ENCODE peak calls at places on chromosomes 16 and 17, in eight cellular contexts. B is HCT116, Q is sigmoid colon, L is ovary, K is endothelial cell of umbilical vein, I is heart left ventricle, T is stomach, G is esophagus squamous epithelium. V is an unnamed sample.

GRCh38 chr17:34220776-34221390 is 34.2 kb upstream of the CCL2 start:
- DNase-seq in B (no peak), Q (no peak), L (no peak), K (no peak), I (no peak), T (no peak), G (no peak), V (no peak)

GRCh38 chr17:13283606-13284005 is 265.8 kb upstream of the ELAC2 start:
- DNase-seq in B (no peak), Q (no peak), L (no peak), K (no peak), I (no peak), T (no peak), G (no peak), V (no peak)

GRCh38 chr17:45139533-45139920 is 4.0 kb downstream of the ACBD4 start:
- DNase-seq in B (no peak), Q (no peak), L (no peak), K (no peak), I (no peak), T (no peak), G (no peak), V (no peak)

GRCh38 chr17:69733171-69734014 is 318.9 kb downstream of the MAP2K6 start:
- DNase-seq in B (no peak), Q (no peak), L (no peak), K (peak; percentile 67), I (peak; percentile 26), T (no peak), G (no peak), V (no peak)

GRCh38 chr16:89920723-89921122 is 2.1 kb downstream of the MC1R start:
- DNase-seq in B (no peak), Q (no peak), L (no peak), K (no peak), I (no peak), T (no peak), G (no peak), V (no peak)

GRCh38 chr16:82864332-82865040 is 237.7 kb downstream of the CDH13 start:
- DNase-seq in B (no peak), Q (no peak), L (no peak), K (no peak), I (no peak), T (no peak), G (no peak), V (no peak)

GRCh38 chr17:32586666-32587065 is 99.9 kb downstream of the CDK5R1 start:
- DNase-seq in B (no peak), Q (no peak), L (no peak), K (no peak), I (no peak), T (no peak), G (no peak), V (no peak)

GRCh38 chr17:49316889-49317288 is 45.2 kb downstream of the ZNF652 start:
- DNase-seq in B (no peak), Q (no peak), L (no peak), K (no peak), I (no peak), T (no peak), G (no peak), V (no peak)

GRCh38 chr16:12896562-12896961 is 4.8 kb upstream of the SHISA9 start:
- DNase-seq in B (peak; percentile 32), Q (no peak), L (no peak), K (peak; percentile 18), I (no peak), T (no peak), G (no peak), V (peak; percentile 35)

GRCh38 chr17:38883592-38884526 is 14.0 kb downstream of the LASP1 start:
- DNase-seq in B (no peak), Q (no peak), L (no peak), K (no peak), I (no peak), T (no peak), G (no peak), V (no peak)

GRCh38 chr16:73956592-73957495 is 339.8 kb upstream of the PSMD7 start:
- DNase-seq in B (peak; percentile 32), Q (peak; percentile 73), L (peak; percentile 16), K (peak; percentile 53), I (peak; percentile 48), T (peak; percentile 54), G (no peak), V (peak; percentile 58)

GRCh38 chr16:81494434-81494806 is 49.8 kb downstream of the CMIP start:
- DNase-seq in B (no peak), Q (no peak), L (no peak), K (no peak), I (peak; percentile 6), T (no peak), G (no peak), V (no peak)

GRCh38 chr17:17830269-17830567 is 6.6 kb downstream of the SREBF1 start:
- DNase-seq in B (no peak), Q (no peak), L (no peak), K (no peak), I (no peak), T (no peak), G (no peak), V (no peak)

GRCh38 chr16:23629516-23629915 is 11.6 kb downstream of the PALB2 start:
- DNase-seq in B (no peak), Q (no peak), L (no peak), K (no peak), I (no peak), T (no peak), G (no peak), V (no peak)

GRCh38 chr16:80948886-80949502 is 57.7 kb downstream of the CMC2 start:
- DNase-seq in B (peak; percentile 31), Q (no peak), L (no peak), K (peak; percentile 73), I (peak; percentile 51), T (no peak), G (no peak), V (peak; percentile 39)

GRCh38 chr17:27756467-27757371 is 43.6 kb downstream of the NOS2 start:
- DNase-seq in B (peak; percentile 23), Q (no peak), L (no peak), K (peak; percentile 52), I (peak; percentile 38), T (peak; percentile 69), G (no peak), V (peak; percentile 66)

GRCh38 chr17:5055543-5055942 is 20.3 kb upstream of the SLC52A1 start:
- DNase-seq in B (no peak), Q (no peak), L (no peak), K (no peak), I (no peak), T (no peak), G (no peak), V (no peak)

GRCh38 chr16:67675999-67676398 is 9.4 kb downstream of the C16orf86 start:
- DNase-seq in B (no peak), Q (no peak), L (no peak), K (no peak), I (no peak), T (no peak), G (no peak), V (no peak)

GRCh38 chr17:27958708-27959381 is 65.7 kb upstream of the LYRM9 start:
- DNase-seq in B (no peak), Q (no peak), L (no peak), K (no peak), I (no peak), T (no peak), G (no peak), V (no peak)

GRCh38 chr17:3796822-3797170 is 4.2 kb downstream of the ITGAE start:
- DNase-seq in B (no peak), Q (no peak), L (no peak), K (no peak), I (no peak), T (no peak), G (no peak), V (no peak)

GRCh38 chr17:29583324-29584248 is 5.9 kb downstream of the GIT1 start:
- DNase-seq in B (no peak), Q (no peak), L (no peak), K (no peak), I (peak; percentile 26), T (no peak), G (no peak), V (no peak)

GRCh38 chr17:40323731-40324650 is 15.0 kb downstream of the RARA start:
- DNase-seq in B (no peak), Q (peak; percentile 83), L (no peak), K (peak; percentile 79), I (peak; percentile 89), T (no peak), G (no peak), V (peak; percentile 80)
- TF ChIP-seq POLR2A in B (no peak), Q (no peak), L (no peak), K (no peak), I (no peak), T (no peak), G (no peak), V (no peak)

GRCh38 chr16:70661918-70662641 is 15.7 kb downstream of the IL34 start:
- DNase-seq in B (no peak), Q (peak; percentile 83), L (peak; percentile 81), K (no peak), I (no peak), T (no peak), G (no peak), V (no peak)
- TF ChIP-seq POLR2A in B (no peak), Q (no peak), L (no peak), K (no peak), I (no peak), T (no peak), G (no peak), V (no peak)

DNA sequence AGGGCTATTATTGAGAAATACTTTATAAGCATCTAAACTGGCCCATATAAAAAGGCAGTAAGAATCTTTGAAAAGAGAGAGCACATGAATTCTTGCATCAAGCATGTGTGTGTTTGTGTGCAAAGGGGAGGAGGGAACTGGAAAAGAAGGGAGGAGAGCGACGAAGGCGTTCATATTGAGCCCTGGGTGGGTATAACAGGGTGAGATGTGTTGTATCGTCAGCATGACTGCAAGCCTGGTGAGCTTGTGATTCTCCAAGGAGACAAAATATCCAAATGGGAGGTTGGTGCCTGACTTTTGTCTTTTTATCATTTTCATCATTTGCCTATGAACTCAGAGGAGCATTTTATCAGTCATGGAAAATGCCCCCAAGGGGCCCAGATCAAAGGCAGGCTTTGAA is 70.8 kb upstream of the PMFBP1 start:
- DNase-seq in B (no peak), Q (no peak), L (no peak), K (no peak), I (no peak), T (no peak), G (no peak), V (no peak)
- TF ChIP-seq POLR2A in B (no peak), Q (no peak), L (no peak), K (no peak), I (no peak), T (no peak), G (no peak), V (no peak)

DNA sequence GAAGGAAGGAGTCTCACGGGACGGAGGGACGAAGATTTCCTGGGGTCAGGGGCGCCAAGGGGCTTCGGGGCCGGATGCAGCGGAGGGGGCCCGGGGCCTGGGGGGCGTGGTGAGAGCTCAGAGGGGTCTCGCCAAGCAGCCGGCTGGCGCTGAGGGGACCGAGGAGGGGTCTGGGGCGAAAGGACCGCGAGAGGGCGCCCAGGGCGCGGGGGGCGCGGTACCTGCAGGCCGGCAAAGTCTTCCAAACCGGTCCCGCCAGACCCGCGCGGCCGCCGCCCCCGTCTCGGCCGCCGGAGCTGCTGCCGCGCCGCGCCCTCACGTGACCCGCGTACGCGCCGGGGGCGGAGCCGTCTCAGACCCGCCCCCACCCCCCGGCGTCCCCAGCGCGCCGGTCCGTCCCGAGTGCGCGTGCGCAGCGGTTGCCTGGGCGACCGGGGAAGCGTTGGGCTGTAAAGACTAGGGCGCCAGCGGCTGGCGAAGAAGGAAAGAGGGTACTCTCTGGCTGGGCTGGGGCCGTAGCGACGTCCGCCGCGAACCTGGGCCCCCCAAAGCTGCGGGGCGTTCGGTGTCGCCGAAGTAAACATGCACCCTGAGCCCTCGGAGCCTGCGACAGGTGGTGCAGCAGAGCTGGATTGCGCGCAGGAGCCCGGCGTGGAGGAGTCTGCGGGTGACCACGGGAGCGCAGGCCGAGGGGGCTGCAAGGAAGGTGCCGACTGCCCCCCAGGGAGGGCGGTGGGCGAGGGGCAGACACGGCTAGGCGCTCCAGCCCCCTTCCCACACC is at the start of the genes DNAAF1 and HSDL1:
- DNase-seq in B (peak; percentile 71), Q (peak; percentile 94), L (peak; percentile 88), K (peak; percentile 88), I (peak; percentile 91), T (peak; percentile 95), G (peak; percentile 24), V (peak; percentile 97)
- TF ChIP-seq POLR2A in B (peak; percentile 52), Q (no peak), L (peak; percentile 23), K (no peak), I (peak; percentile 82), T (no peak), G (no peak), V (peak; percentile 21)